ENCODE peak calls at places on chromosomes 3 and 15, in five cellular contexts. G, B, D, U and T are unnamed samples.

GRCh38 chr15:81335631-81336030 is 11.7 kb upstream of the STARD5 start:
- DNase-seq in G (no peak), B (no peak), U (no peak), D (no peak), T (no peak)

GRCh38 chr3:171986755-171987535 is 52.4 kb upstream of the FNDC3B start:
- DNase-seq in U (no peak), G (no peak), B (no peak), D (no peak), T (no peak)

GRCh38 chr3:142450192-142450591 is 2.4 kb upstream of the XRN1 start:
- DNase-seq in G (no peak), B (no peak), U (no peak), D (no peak), T (no peak)

GRCh38 chr3:155065537-155065936 is 14.6 kb upstream of the MME start:
- DNase-seq in G (no peak), D (no peak), B (no peak), U (no peak), T (no peak)

GRCh38 chr3:127889976-127890650 is 24.9 kb upstream of the KBTBD12 start:
- DNase-seq in D (no peak), B (no peak), G (no peak), U (no peak), T (no peak)

GRCh38 chr3:16191591-16191990 is 17.1 kb downstream of the GALNT15 start:
- DNase-seq in D (no peak), G (no peak), B (no peak), U (no peak), T (no peak)

GRCh38 chr3:13019243-13019701 is 54.0 kb downstream of the IQSEC1 start:
- DNase-seq in D (peak), G (peak), B (peak), U (no peak), T (no peak)

GRCh38 chr3:192957441-192957951 is 39.8 kb upstream of the MB21D2 start:
- DNase-seq in U (peak), G (no peak), D (no peak), B (no peak), T (peak)

GRCh38 chr15:48858401-48858800 is 19.5 kb upstream of the EID1 start:
- DNase-seq in G (no peak), B (no peak), U (no peak), D (no peak), T (no peak)

GRCh38 chr15:44712108-44713005 is 1.0 kb downstream of the B2M start:
- DNase-seq in U (peak), D (no peak), B (peak), G (peak), T (no peak)

GRCh38 chr3:6805236-6805635 is 55.7 kb upstream of the GRM7 start:
- DNase-seq in D (no peak), U (no peak), B (no peak), G (no peak), T (no peak)

GRCh38 chr15:86247249-86247955 is 167.7 kb downstream of the AGBL1 start:
- DNase-seq in B (peak), D (no peak), G (no peak), U (no peak), T (no peak)

GRCh38 chr15:62094398-62094797 is 27.6 kb downstream of the C2CD4A start:
- DNase-seq in U (no peak), G (no peak), B (no peak), D (no peak), T (no peak)

DNA sequence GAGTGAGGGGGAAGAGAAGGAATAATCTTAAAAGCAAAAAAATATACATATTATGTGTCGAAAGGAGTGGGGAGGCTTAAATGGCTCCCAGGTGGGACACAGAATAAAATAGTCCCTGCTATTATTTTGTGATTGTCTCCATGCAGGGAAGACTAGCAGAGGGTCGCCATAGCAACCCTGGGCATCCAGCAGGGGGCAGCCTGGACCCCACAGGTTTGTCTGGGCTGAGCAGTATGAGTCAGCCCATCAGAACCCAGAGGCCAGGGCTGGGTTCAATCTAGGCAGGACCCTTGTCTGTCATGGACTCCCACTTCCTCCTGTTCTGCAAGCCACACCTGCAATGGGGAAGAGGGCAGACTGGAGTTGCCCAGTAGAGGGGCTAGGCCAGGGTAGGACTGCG is 17.6 kb upstream of the LINGO1 start:
- DNase-seq in G (peak), B (no peak), U (no peak), D (no peak), T (peak)
- TF ChIP-seq CTCF in G (peak), B (no peak), U (no peak), D (peak), T (no peak)

GRCh38 chr15:63870403-63871209 is 36.9 kb upstream of the HERC1 start:
- DNase-seq in G (no peak), B (no peak), D (peak), U (no peak), T (no peak)
- TF ChIP-seq POLR2AphosphoS5 in G (no peak), B (no peak), D (no peak), U (no peak), T (no peak)

DNA sequence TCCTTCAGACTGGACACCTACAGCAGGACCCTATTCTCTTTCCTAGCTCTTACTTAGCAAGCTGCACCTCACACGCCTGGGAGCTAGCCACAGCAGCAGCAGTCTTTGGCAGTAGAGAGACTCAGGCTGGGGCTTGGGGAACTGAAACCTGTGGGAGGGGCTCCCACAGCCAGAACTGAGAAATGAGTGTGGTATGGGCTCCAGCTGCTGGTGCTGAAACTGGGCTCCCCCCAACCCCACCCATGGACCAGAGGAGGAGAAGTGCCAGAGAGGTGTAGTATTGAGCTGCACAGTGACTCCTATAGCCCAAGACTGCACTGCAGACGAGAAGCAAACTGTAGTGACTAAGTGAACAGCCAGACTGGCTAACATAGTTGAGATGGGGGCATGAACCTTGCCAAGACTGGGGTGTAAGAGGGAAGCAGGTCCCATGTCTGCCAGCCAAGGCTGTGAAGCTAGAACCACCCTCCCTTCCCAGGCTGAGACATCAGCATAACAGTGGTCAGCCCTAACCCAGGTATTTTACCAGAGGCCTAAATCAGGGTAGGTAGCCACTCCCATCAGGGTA is 62.5 kb downstream of the MYO5A start:
- DNase-seq in U (peak), G (no peak), D (no peak), B (no peak), T (peak)
- TF ChIP-seq CTCF in U (no peak), G (no peak), D (no peak), B (no peak), T (peak)

GRCh38 chr3:78253860-78254259 is 1214.0 kb downstream of the ROBO2 start:
- DNase-seq in B (no peak), D (no peak), G (no peak), U (no peak), T (no peak)

GRCh38 chr3:78255403-78255802 is 1215.5 kb downstream of the ROBO2 start:
- DNase-seq in G (peak), B (no peak), D (no peak), U (no peak), T (no peak)

GRCh38 chr3:78257956-78258530 is 1218.1 kb downstream of the ROBO2 start:
- DNase-seq in U (no peak), B (no peak), G (no peak), D (no peak), T (no peak)

GRCh38 chr3:78258798-78259197 is 1218.9 kb downstream of the ROBO2 start:
- DNase-seq in B (no peak), D (no peak), U (no peak), G (no peak), T (no peak)

DNA sequence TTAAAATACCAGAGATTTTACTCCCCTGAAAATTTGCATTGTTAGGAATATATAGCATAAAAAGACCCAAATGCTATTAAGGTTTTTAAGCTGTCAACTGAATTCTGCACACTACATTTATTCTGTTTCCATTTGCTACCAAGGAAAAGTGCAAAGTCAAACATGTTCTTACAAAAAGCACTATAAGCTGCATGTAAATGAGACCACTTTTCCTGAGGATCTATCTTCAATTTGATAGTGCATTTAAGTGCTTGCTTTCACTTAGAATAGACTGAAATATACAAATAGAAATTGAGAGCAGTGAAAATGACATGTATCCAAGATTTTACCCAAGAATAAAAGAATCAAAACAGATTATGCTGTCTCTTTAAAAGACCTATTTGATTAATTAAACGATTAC is 1216.2 kb downstream of the ROBO2 start:
- DNase-seq in G (no peak), D (no peak), U (no peak), B (no peak), T (no peak)
- TF ChIP-seq POLR2AphosphoS5 in G (no peak), D (no peak), U (no peak), B (no peak), T (no peak)

DNA sequence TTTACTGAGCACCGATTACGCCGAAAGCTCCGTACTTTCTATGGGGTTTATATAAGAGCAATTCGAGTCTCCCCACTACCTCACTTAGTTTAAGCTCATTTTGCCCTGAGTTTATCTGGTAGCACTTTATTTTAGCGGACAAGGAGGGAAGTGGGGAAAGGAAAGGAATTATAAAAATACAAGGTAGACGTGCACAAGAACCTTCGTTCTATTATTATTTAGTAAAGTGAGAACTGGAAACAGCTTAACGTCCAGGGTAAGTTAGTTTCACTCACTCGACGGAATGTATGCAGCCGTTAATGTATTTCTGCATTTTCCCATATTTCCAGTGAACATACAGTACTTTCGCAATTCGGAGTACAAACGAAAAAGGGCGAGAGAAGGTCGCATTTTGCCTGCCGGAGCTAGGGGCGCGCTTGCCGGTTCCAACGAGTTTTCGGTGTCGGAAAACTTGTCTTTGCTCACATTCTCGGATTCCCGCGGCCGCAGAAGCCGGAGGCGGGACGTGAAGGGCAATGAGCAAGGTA is 1.2 kb upstream of the STT3B start:
- DNase-seq in U (no peak), D (no peak), B (no peak), G (no peak), T (no peak)
- TF ChIP-seq CTCF in U (no peak), D (no peak), B (no peak), G (peak), T (no peak)

DNA sequence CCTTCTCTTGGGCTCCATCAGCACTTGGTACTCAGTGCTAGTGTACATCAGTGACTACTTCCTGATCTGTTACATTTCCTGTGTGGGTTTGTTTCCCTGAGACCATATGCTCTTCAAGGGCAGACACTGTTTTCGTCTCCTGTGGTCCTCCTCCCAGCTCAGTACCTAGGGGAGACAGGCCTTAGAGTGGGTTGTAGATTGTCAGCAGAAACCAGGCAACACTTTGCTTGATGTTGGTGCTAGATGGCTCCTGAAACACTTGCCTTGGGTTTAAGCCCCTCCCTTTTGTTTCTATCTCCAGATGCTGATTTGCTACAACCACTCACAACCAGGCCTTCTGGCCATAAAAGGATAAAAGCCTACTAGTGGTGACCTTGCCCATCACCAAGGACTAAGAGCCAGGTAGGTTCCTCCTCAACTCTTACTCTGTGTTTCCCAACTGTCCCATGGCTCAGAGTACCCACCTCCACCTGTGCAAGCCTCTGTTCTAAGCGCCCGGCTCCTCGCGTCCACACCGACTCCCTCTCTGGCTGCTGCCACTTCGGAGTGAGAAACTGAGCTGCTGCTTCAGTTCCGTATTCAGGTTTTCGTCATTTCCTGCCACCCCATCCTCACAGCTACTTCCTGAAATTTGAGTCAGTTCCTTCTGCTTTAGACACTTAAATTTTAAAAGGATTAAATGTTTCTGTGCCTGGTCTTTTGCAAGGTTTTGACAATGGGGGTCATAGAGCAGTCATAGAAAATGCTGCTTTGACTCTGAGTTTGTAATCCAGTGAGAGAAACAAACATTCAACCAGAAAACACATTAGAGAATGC is at the start of gene HCLS1:
- DNase-seq in U (peak), B (peak), D (no peak), G (no peak), T (peak)
- TF ChIP-seq POLR2AphosphoS5 in U (peak), B (peak), D (no peak), G (no peak), T (peak)

GRCh38 chr15:55518641-55519040 is 10.6 kb upstream of the DNAAF4 start:
- DNase-seq in U (no peak), B (no peak), D (no peak), G (no peak), T (no peak)
- TF ChIP-seq CTCF in U (no peak), B (no peak), D (no peak), G (peak), T (no peak)

GRCh38 chr3:131848111-131848510 is 186.7 kb downstream of the CPNE4 start:
- DNase-seq in G (no peak), B (no peak), D (no peak), U (no peak), T (no peak)
- TF ChIP-seq POLR2AphosphoS5 in G (no peak), B (no peak), D (no peak), U (no peak), T (no peak)

GRCh38 chr3:189512824-189513223 is 118.4 kb upstream of the TP63 start:
- DNase-seq in B (no peak), U (no peak), D (no peak), G (no peak), T (no peak)

GRCh38 chr3:189519458-189519857 is 111.7 kb upstream of the TP63 start:
- DNase-seq in D (no peak), B (no peak), U (no peak), G (no peak), T (no peak)

GRCh38 chr3:189513281-189514151 is 117.7 kb upstream of the TP63 start:
- DNase-seq in B (no peak), G (no peak), D (no peak), U (peak), T (no peak)

GRCh38 chr3:189517981-189518380 is 113.2 kb upstream of the TP63 start:
- DNase-seq in B (no peak), G (no peak), D (peak), U (no peak), T (no peak)

DNA sequence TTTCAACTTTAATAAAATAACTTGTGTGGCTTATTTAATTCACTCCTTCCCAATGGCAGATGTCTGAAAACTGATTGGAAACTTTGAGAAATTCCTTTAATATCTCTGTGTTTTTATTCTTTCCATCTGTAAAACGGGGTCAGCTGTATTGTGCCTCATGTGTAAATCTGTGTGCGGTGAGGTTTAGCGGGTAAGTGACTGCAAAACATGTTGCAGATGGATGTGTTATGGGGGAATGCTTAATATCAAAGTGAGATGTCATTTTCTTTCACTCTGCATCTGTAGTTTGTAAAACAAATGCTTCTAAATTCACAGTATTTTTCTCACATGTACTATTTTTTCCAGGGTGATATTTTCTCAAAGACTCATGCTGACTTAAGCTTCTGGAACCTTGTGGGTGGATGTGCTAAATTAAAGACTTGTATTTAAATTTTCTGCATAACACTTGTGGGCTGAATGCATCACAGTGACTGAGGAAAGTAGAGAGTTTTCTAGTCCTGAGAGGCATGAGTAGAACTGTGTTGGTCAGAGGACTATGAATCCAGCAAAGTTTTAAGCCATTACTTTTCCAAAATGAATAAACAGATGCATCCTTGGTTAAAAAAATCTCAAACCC is 115.2 kb upstream of the TP63 start:
- DNase-seq in U (no peak), D (no peak), B (no peak), G (no peak), T (no peak)
- TF ChIP-seq CTCF in U (no peak), D (no peak), B (no peak), G (no peak), T (no peak)